ENCODE peak calls at places on chromosomes 7 and 10, in eight cellular contexts. One of them, this sample, is unnamed. For H3K36me3, the result is how much of the 10 kb centered on the place peaks cover.

GRCh38 chr10:63521389-63522128 is at the start of gene REEP3:
- DNase-seq in psoas muscle: peak
- DNase-seq in aorta: peak
- DNase-seq in endodermal cell: peak
- DNase-seq in HepG2: peak
- DNase-seq in upper lobe of right lung: peak
- DNase-seq in sigmoid colon: peak
- DNase-seq in uterus: peak
- DNase-seq in this sample: peak

GRCh38 chr10:54063514-54063913 is 737.5 kb downstream of the PCDH15 start:
- DNase-seq in psoas muscle: no peak
- DNase-seq in aorta: no peak
- DNase-seq in endodermal cell: no peak
- DNase-seq in HepG2: no peak
- DNase-seq in upper lobe of right lung: no peak
- DNase-seq in sigmoid colon: no peak
- DNase-seq in uterus: no peak
- DNase-seq in this sample: peak

GRCh38 chr7:156640949-156641485 is 443 bp downstream of the RNF32 start:
- DNase-seq in psoas muscle: peak
- DNase-seq in aorta: no peak
- DNase-seq in endodermal cell: no peak
- DNase-seq in HepG2: no peak
- DNase-seq in upper lobe of right lung: no peak
- DNase-seq in sigmoid colon: peak
- DNase-seq in uterus: peak
- DNase-seq in this sample: no peak

GRCh38 chr7:148242271-148242801 is 348.2 kb upstream of the C7orf33 start:
- DNase-seq in psoas muscle: no peak
- DNase-seq in aorta: no peak
- DNase-seq in endodermal cell: peak
- DNase-seq in HepG2: peak
- DNase-seq in upper lobe of right lung: no peak
- DNase-seq in sigmoid colon: no peak
- DNase-seq in uterus: peak
- DNase-seq in this sample: no peak

GRCh38 chr7:74480861-74481417 is 27.2 kb downstream of the GTF2IRD1 start:
- DNase-seq in psoas muscle: peak
- DNase-seq in aorta: peak
- DNase-seq in endodermal cell: no peak
- DNase-seq in HepG2: no peak
- DNase-seq in upper lobe of right lung: peak
- DNase-seq in sigmoid colon: peak
- DNase-seq in uterus: peak
- DNase-seq in this sample: peak

GRCh38 chr7:125032943-125033342 is 103.3 kb upstream of the POT1 start:
- DNase-seq in psoas muscle: no peak
- DNase-seq in aorta: no peak
- DNase-seq in endodermal cell: no peak
- DNase-seq in HepG2: no peak
- DNase-seq in upper lobe of right lung: no peak
- DNase-seq in sigmoid colon: no peak
- DNase-seq in uterus: no peak
- DNase-seq in this sample: no peak

GRCh38 chr7:741191-741671 is 14.2 kb upstream of the PRKAR1B start:
- DNase-seq in psoas muscle: no peak
- DNase-seq in aorta: peak
- DNase-seq in endodermal cell: no peak
- DNase-seq in HepG2: no peak
- DNase-seq in upper lobe of right lung: peak
- DNase-seq in sigmoid colon: peak
- DNase-seq in uterus: no peak
- DNase-seq in this sample: peak

GRCh38 chr10:47027812-47028260 is 116.6 kb downstream of the PTPN20 start:
- DNase-seq in psoas muscle: peak
- DNase-seq in aorta: peak
- DNase-seq in endodermal cell: peak
- DNase-seq in HepG2: no peak
- DNase-seq in upper lobe of right lung: peak
- DNase-seq in sigmoid colon: peak
- DNase-seq in uterus: no peak
- DNase-seq in this sample: peak

GRCh38 chr7:44853391-44853790 is 5.5 kb upstream of the H2AZ2 start:
- DNase-seq in psoas muscle: no peak
- DNase-seq in aorta: no peak
- DNase-seq in endodermal cell: no peak
- DNase-seq in HepG2: no peak
- DNase-seq in upper lobe of right lung: no peak
- DNase-seq in sigmoid colon: no peak
- DNase-seq in uterus: no peak
- DNase-seq in this sample: no peak

GRCh38 chr7:22325671-22326070 is 31.3 kb downstream of the RAPGEF5 start:
- DNase-seq in psoas muscle: no peak
- DNase-seq in aorta: no peak
- DNase-seq in endodermal cell: no peak
- DNase-seq in HepG2: no peak
- DNase-seq in upper lobe of right lung: no peak
- DNase-seq in sigmoid colon: no peak
- DNase-seq in uterus: no peak
- DNase-seq in this sample: no peak

GRCh38 chr7:116582806-116583444 is 58.1 kb downstream of the CAV1 start:
- DNase-seq in psoas muscle: peak
- DNase-seq in aorta: no peak
- DNase-seq in endodermal cell: no peak
- DNase-seq in HepG2: no peak
- DNase-seq in upper lobe of right lung: no peak
- DNase-seq in sigmoid colon: no peak
- DNase-seq in uterus: peak
- DNase-seq in this sample: no peak

GRCh38 chr7:151447312-151447711 is 7.4 kb upstream of the CRYGN start:
- DNase-seq in psoas muscle: no peak
- DNase-seq in aorta: peak
- DNase-seq in endodermal cell: no peak
- DNase-seq in HepG2: no peak
- DNase-seq in upper lobe of right lung: peak
- DNase-seq in sigmoid colon: peak
- DNase-seq in uterus: peak
- DNase-seq in this sample: peak

GRCh38 chr7:99618726-99619125 is 2.0 kb downstream of the ZSCAN25 start:
- DNase-seq in psoas muscle: no peak
- DNase-seq in aorta: no peak
- DNase-seq in endodermal cell: no peak
- DNase-seq in HepG2: no peak
- DNase-seq in upper lobe of right lung: no peak
- DNase-seq in sigmoid colon: no peak
- DNase-seq in uterus: no peak
- DNase-seq in this sample: no peak

GRCh38 chr10:60384708-60385398 is 4.8 kb downstream of the ANK3 start:
- DNase-seq in psoas muscle: no peak
- DNase-seq in aorta: no peak
- DNase-seq in endodermal cell: no peak
- DNase-seq in HepG2: no peak
- DNase-seq in upper lobe of right lung: no peak
- DNase-seq in sigmoid colon: no peak
- DNase-seq in uterus: no peak
- DNase-seq in this sample: no peak

DNA sequence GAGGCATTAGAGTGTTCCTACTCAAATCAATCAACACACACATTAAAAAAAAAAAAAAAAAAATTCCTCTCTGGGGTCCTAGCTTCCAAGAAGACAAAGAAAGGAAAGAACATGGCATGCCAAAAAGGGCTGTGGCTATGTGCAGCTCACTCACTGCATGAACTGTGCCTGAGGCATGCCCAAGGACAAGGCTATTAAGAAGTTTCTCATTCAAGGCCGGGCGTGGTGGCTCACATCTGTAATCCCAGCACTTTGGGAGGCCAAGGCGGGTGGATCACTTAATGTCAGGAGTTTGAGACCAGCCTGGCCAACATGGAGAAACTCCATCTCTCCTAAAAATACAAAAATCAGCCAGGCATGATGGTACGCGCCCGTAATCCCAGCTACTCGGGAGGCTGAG is 41.9 kb upstream of the PPP3CB start:
- DNase-seq in psoas muscle: no peak
- DNase-seq in aorta: no peak
- DNase-seq in endodermal cell: no peak
- DNase-seq in HepG2: no peak
- DNase-seq in upper lobe of right lung: no peak
- DNase-seq in sigmoid colon: no peak
- DNase-seq in uterus: no peak
- DNase-seq in this sample: no peak
- H3K36me3 ChIP-seq in psoas muscle: under half
- H3K36me3 ChIP-seq in aorta: under half
- H3K36me3 ChIP-seq in endodermal cell: half or more
- H3K36me3 ChIP-seq in HepG2: under half
- H3K36me3 ChIP-seq in upper lobe of right lung: half or more
- H3K36me3 ChIP-seq in sigmoid colon: under half
- H3K36me3 ChIP-seq in uterus: under half
- H3K36me3 ChIP-seq in this sample: under half

DNA sequence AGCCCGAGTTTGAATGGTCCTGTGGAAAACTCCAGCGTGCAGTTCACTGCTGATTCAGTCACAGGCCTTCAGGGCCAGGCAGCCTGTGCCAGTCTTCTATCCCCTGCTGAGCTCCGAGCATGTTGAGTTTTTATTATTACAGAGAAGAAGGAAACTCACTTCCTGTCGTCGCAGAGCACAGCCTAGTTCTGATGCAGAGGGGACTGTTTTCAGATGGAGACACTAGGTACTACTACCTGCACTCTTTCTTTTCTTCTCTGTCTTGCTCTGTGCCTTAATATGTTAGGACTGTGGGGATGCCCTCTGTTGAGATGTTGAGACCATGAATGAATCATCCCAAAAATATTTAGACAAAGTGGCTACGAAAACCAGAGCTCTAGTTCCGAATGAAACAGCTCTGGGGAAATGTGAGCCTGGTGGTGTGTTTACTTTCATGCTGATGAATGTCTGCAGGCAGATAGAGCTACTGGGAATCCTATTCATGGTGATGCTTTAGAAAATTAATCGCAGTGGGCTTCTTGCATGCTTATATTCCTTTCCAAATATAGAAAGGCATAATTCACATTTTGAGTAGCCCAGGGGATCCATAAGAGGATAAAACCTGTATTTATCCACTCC is 29.6 kb downstream of the CASP7 start:
- DNase-seq in psoas muscle: no peak
- DNase-seq in aorta: no peak
- DNase-seq in endodermal cell: no peak
- DNase-seq in HepG2: no peak
- DNase-seq in upper lobe of right lung: no peak
- DNase-seq in sigmoid colon: no peak
- DNase-seq in uterus: no peak
- DNase-seq in this sample: no peak
- H3K4me3 ChIP-seq in psoas muscle: no peak
- H3K4me3 ChIP-seq in aorta: no peak
- H3K4me3 ChIP-seq in endodermal cell: no peak
- H3K4me3 ChIP-seq in HepG2: no peak
- H3K4me3 ChIP-seq in upper lobe of right lung: no peak
- H3K4me3 ChIP-seq in sigmoid colon: no peak
- H3K4me3 ChIP-seq in uterus: no peak
- H3K4me3 ChIP-seq in this sample: no peak

GRCh38 chr10:69224862-69225657 is 4.9 kb downstream of the HKDC1 start:
- DNase-seq in psoas muscle: no peak
- DNase-seq in aorta: no peak
- DNase-seq in endodermal cell: no peak
- DNase-seq in HepG2: no peak
- DNase-seq in upper lobe of right lung: peak
- DNase-seq in sigmoid colon: no peak
- DNase-seq in uterus: no peak
- DNase-seq in this sample: no peak

GRCh38 chr10:69220041-69220451 is at the start of gene HKDC1:
- DNase-seq in psoas muscle: no peak
- DNase-seq in aorta: no peak
- DNase-seq in endodermal cell: no peak
- DNase-seq in HepG2: peak
- DNase-seq in upper lobe of right lung: no peak
- DNase-seq in sigmoid colon: no peak
- DNase-seq in uterus: no peak
- DNase-seq in this sample: peak

GRCh38 chr10:69220510-69220909 is 378 bp downstream of the HKDC1 start:
- DNase-seq in psoas muscle: no peak
- DNase-seq in aorta: no peak
- DNase-seq in endodermal cell: no peak
- DNase-seq in HepG2: peak
- DNase-seq in upper lobe of right lung: no peak
- DNase-seq in sigmoid colon: no peak
- DNase-seq in uterus: no peak
- DNase-seq in this sample: peak

GRCh38 chr10:69223028-69223342 is 2.9 kb downstream of the HKDC1 start:
- DNase-seq in psoas muscle: no peak
- DNase-seq in aorta: no peak
- DNase-seq in endodermal cell: no peak
- DNase-seq in HepG2: no peak
- DNase-seq in upper lobe of right lung: no peak
- DNase-seq in sigmoid colon: no peak
- DNase-seq in uterus: no peak
- DNase-seq in this sample: no peak

DNA sequence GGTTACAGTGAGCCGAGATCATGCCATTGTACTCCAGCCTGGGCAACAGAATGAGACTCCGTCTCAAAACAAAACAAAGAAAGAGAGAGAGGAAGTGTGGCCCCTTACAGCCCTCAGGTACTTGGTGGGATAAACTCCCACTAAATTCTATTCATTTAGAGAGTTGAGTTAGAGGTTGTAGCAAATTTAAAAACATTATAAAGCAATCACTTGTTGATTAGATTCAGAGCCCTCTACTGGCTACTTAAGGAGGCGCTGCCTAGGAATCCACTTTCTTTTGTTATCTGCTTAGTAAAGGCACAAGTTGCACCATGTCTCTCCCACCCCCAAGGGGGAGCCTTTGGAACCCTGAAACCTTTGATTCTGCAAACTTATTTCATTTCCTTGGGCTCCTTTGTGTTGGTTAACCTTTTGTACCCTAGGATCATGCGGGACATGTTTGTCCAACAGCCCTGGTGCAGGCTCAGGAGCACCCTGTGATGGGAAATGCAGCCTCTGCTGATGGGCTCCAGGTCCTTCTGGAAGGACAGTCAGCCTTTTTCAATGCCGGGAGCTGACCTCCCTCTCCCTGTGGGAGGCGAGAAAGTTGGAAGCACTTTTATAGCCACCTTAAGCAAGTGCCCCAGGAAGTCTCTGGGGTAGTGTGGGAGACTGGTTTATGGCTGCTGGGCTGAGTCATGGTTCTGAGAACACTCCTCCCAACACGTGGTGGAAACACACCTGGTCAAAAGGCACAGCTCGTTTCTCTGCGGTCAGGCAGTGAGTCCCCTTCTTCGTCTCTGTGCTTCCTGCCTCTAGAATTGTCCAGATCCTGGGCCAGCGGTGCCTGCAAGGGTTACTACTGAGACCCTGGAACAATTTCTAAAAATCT is 2.3 kb downstream of the HKDC1 start:
- DNase-seq in psoas muscle: no peak
- DNase-seq in aorta: no peak
- DNase-seq in endodermal cell: peak
- DNase-seq in HepG2: peak
- DNase-seq in upper lobe of right lung: no peak
- DNase-seq in sigmoid colon: no peak
- DNase-seq in uterus: peak
- DNase-seq in this sample: peak
- H3K27ac ChIP-seq in psoas muscle: no peak
- H3K27ac ChIP-seq in aorta: no peak
- H3K27ac ChIP-seq in endodermal cell: no peak
- H3K27ac ChIP-seq in HepG2: peak
- H3K27ac ChIP-seq in upper lobe of right lung: peak
- H3K27ac ChIP-seq in sigmoid colon: no peak
- H3K27ac ChIP-seq in uterus: no peak
- H3K27ac ChIP-seq in this sample: peak

GRCh38 chr10:122998360-122998917 is 10.2 kb downstream of the IKZF5 start:
- DNase-seq in psoas muscle: no peak
- DNase-seq in aorta: no peak
- DNase-seq in endodermal cell: no peak
- DNase-seq in HepG2: no peak
- DNase-seq in upper lobe of right lung: no peak
- DNase-seq in sigmoid colon: no peak
- DNase-seq in uterus: no peak
- DNase-seq in this sample: no peak
- H3K36me3 ChIP-seq in psoas muscle: under half
- H3K36me3 ChIP-seq in aorta: under half
- H3K36me3 ChIP-seq in endodermal cell: under half
- H3K36me3 ChIP-seq in HepG2: under half
- H3K36me3 ChIP-seq in upper lobe of right lung: half or more
- H3K36me3 ChIP-seq in sigmoid colon: under half
- H3K36me3 ChIP-seq in uterus: under half
- H3K36me3 ChIP-seq in this sample: under half